ENCODE peak calls at places on chromosomes 5 and 9, in eight cellular contexts. N, C, E, G, W, O, Z and K are unnamed samples.

GRCh38 chr5:142235870-142236672 is 88.8 kb downstream of the SPRY4 start:
- DNase-seq in N (no peak), C (no peak), E (no peak), G (no peak), W (no peak), O (no peak), Z (no peak), K (no peak)

GRCh38 chr5:67095346-67095871 is 101.2 kb downstream of the CD180 start:
- DNase-seq in N (peak), C (peak), E (peak), G (no peak), W (no peak), O (peak), Z (peak), K (peak)

GRCh38 chr9:81393985-81394811 is 295.1 kb downstream of the TLE1 start:
- DNase-seq in N (no peak), C (peak), E (no peak), G (no peak), W (no peak), O (no peak), Z (no peak), K (no peak)

GRCh38 chr5:18305288-18305899 is 671.1 kb downstream of the TAF11L14 start:
- DNase-seq in N (peak), C (peak), E (peak), G (no peak), W (no peak), O (no peak), Z (peak), K (peak)

GRCh38 chr5:61919920-61920319 is 386.1 kb upstream of the KIF2A start:
- DNase-seq in N (peak), C (peak), E (no peak), G (no peak), W (no peak), O (no peak), Z (peak), K (no peak)

GRCh38 chr5:135993894-135994514 is 34.8 kb upstream of the TGFBI start:
- DNase-seq in N (peak), C (peak), E (peak), G (no peak), W (no peak), O (no peak), Z (no peak), K (peak)

GRCh38 chr5:144281784-144282183 is 111.1 kb downstream of the KCTD16 start:
- DNase-seq in N (no peak), C (no peak), E (no peak), G (no peak), W (no peak), O (no peak), Z (no peak), K (no peak)

GRCh38 chr5:157471709-157472108 is 11.7 kb downstream of the NIPAL4 start:
- DNase-seq in N (peak), C (peak), E (peak), G (no peak), W (no peak), O (no peak), Z (peak), K (peak)

GRCh38 chr9:136110082-136111061 is 8.3 kb downstream of the TMEM250 start:
- DNase-seq in N (no peak), C (no peak), E (no peak), G (no peak), W (peak), O (no peak), Z (no peak), K (no peak)

GRCh38 chr9:97578846-97579245 is 54.3 kb downstream of the TSTD2 start:
- DNase-seq in N (no peak), C (no peak), E (no peak), G (no peak), W (no peak), O (no peak), Z (no peak), K (no peak)

GRCh38 chr9:135397142-135397541 is 82.4 kb upstream of the PPP1R26 start:
- DNase-seq in N (no peak), C (no peak), E (no peak), G (no peak), W (no peak), O (no peak), Z (no peak), K (no peak)

GRCh38 chr9:90905079-90905478 is 103.5 kb downstream of the SYK start:
- DNase-seq in N (no peak), C (no peak), E (no peak), G (no peak), W (no peak), O (no peak), Z (no peak), K (no peak)

GRCh38 chr5:158814521-158814920 is 285.2 kb downstream of the EBF1 start:
- DNase-seq in N (no peak), C (no peak), E (peak), G (no peak), W (no peak), O (no peak), Z (no peak), K (no peak)

GRCh38 chr9:105500108-105500766 is 52.4 kb downstream of the FSD1L start:
- DNase-seq in N (no peak), C (no peak), E (no peak), G (no peak), W (peak), O (no peak), Z (no peak), K (no peak)

GRCh38 chr5:178530526-178530925 is 59.7 kb downstream of the COL23A1 start:
- DNase-seq in N (no peak), C (no peak), E (no peak), G (no peak), W (no peak), O (peak), Z (no peak), K (no peak)

GRCh38 chr5:171610053-171610452 is 175.6 kb upstream of the SMIM23 start:
- DNase-seq in N (no peak), C (no peak), E (no peak), G (no peak), W (no peak), O (peak), Z (no peak), K (no peak)

GRCh38 chr9:120608421-120608820 is 28.5 kb upstream of the CDK5RAP2 start:
- DNase-seq in N (no peak), C (no peak), E (no peak), G (no peak), W (no peak), O (no peak), Z (no peak), K (no peak)

GRCh38 chr5:87645241-87645640 is 232.5 kb upstream of the CCNH start:
- DNase-seq in N (no peak), C (no peak), E (no peak), G (no peak), W (no peak), O (no peak), Z (no peak), K (no peak)

GRCh38 chr5:166123698-166124097 is 2167.7 kb upstream of the WWC1 start:
- DNase-seq in N (no peak), C (no peak), E (no peak), G (no peak), W (no peak), O (no peak), Z (no peak), K (no peak)

GRCh38 chr9:126389958-126390357 is 63.3 kb downstream of the MVB12B start:
- DNase-seq in N (no peak), C (no peak), E (no peak), G (no peak), W (no peak), O (no peak), Z (no peak), K (no peak)

GRCh38 chr9:77807295-77807694 is 159.2 kb upstream of the GNA14 start:
- DNase-seq in N (peak), C (peak), E (peak), G (no peak), W (no peak), O (no peak), Z (no peak), K (peak)

GRCh38 chr5:52837068-52837467 is 49.4 kb downstream of the ITGA1 start:
- DNase-seq in N (no peak), C (peak), E (no peak), G (no peak), W (no peak), O (peak), Z (no peak), K (no peak)

GRCh38 chr5:138573949-138574670 is 1.1 kb downstream of the HSPA9 start:
- DNase-seq in N (no peak), C (peak), E (no peak), G (no peak), W (no peak), O (no peak), Z (no peak), K (no peak)

GRCh38 chr5:68529581-68529980 is 314.0 kb downstream of the PIK3R1 start:
- DNase-seq in N (no peak), C (no peak), E (peak), G (no peak), W (no peak), O (no peak), Z (no peak), K (peak)

GRCh38 chr5:34491251-34491620 is 164.9 kb upstream of the RAI14 start:
- DNase-seq in N (no peak), C (no peak), E (peak), G (no peak), W (no peak), O (no peak), Z (no peak), K (no peak)

GRCh38 chr5:125408582-125409069 is 662.2 kb upstream of the ZNF608 start:
- DNase-seq in N (peak), C (peak), E (peak), G (no peak), W (peak), O (peak), Z (peak), K (peak)

GRCh38 chr9:31629292-31629691 is 755.2 kb upstream of the ACO1 start:
- DNase-seq in N (no peak), C (no peak), E (no peak), G (no peak), W (no peak), O (no peak), Z (no peak), K (no peak)

GRCh38 chr5:76473676-76474075 is 70.6 kb downstream of the IQGAP2 start:
- DNase-seq in N (no peak), C (no peak), E (no peak), G (no peak), W (no peak), O (no peak), Z (peak), K (no peak)

GRCh38 chr9:136977223-136978072 is at the start of gene PTGDS:
- DNase-seq in N (no peak), C (no peak), E (peak), G (no peak), W (no peak), O (no peak), Z (no peak), K (no peak)